ENCODE peak calls at places on chromosomes 3 and 15, in four cellular contexts. One of them, this sample, is unnamed.

GRCh38 chr3:169907944-169908343 is 3.4 kb upstream of the SAMD7 start:
- DNase-seq in left lung: no peak
- DNase-seq in activated naive CD8-positive, alpha-beta T cell treated with anti-CD3 and anti-CD28 coated beads, Interleukin-2, amount 50 U/mL, for 24 hours: no peak
- DNase-seq in stimulated activated CD4-positive, alpha-beta T cell treated with anti-CD3 and anti-CD28 coated beads, Interleukin-4, amount 100 ng/mL, for 1 hour: no peak
- DNase-seq in this sample: no peak

GRCh38 chr15:35505816-35506215 is 40.1 kb downstream of the DPH6 start:
- DNase-seq in stimulated activated CD4-positive, alpha-beta T cell treated with anti-CD3 and anti-CD28 coated beads, Interleukin-4, amount 100 ng/mL, for 1 hour: no peak
- DNase-seq in left lung: no peak
- DNase-seq in activated naive CD8-positive, alpha-beta T cell treated with anti-CD3 and anti-CD28 coated beads, Interleukin-2, amount 50 U/mL, for 24 hours: no peak
- DNase-seq in this sample: no peak

GRCh38 chr3:63519426-63519825 is 133.0 kb upstream of the SNTN start:
- DNase-seq in left lung: no peak
- DNase-seq in stimulated activated CD4-positive, alpha-beta T cell treated with anti-CD3 and anti-CD28 coated beads, Interleukin-4, amount 100 ng/mL, for 1 hour: no peak
- DNase-seq in activated naive CD8-positive, alpha-beta T cell treated with anti-CD3 and anti-CD28 coated beads, Interleukin-2, amount 50 U/mL, for 24 hours: no peak
- DNase-seq in this sample: no peak

GRCh38 chr3:168476360-168476980 is 380.7 kb upstream of the GOLIM4 start:
- DNase-seq in activated naive CD8-positive, alpha-beta T cell treated with anti-CD3 and anti-CD28 coated beads, Interleukin-2, amount 50 U/mL, for 24 hours: no peak
- DNase-seq in stimulated activated CD4-positive, alpha-beta T cell treated with anti-CD3 and anti-CD28 coated beads, Interleukin-4, amount 100 ng/mL, for 1 hour: no peak
- DNase-seq in left lung: no peak
- DNase-seq in this sample: no peak

GRCh38 chr3:106829206-106829605 is 548.0 kb upstream of the CCDC54 start:
- DNase-seq in activated naive CD8-positive, alpha-beta T cell treated with anti-CD3 and anti-CD28 coated beads, Interleukin-2, amount 50 U/mL, for 24 hours: no peak
- DNase-seq in left lung: no peak
- DNase-seq in stimulated activated CD4-positive, alpha-beta T cell treated with anti-CD3 and anti-CD28 coated beads, Interleukin-4, amount 100 ng/mL, for 1 hour: no peak
- DNase-seq in this sample: no peak

GRCh38 chr3:195863121-195864061 is 45.0 kb downstream of the TNK2 start:
- DNase-seq in stimulated activated CD4-positive, alpha-beta T cell treated with anti-CD3 and anti-CD28 coated beads, Interleukin-4, amount 100 ng/mL, for 1 hour: peak; percentile 73
- DNase-seq in left lung: peak; percentile 85
- DNase-seq in activated naive CD8-positive, alpha-beta T cell treated with anti-CD3 and anti-CD28 coated beads, Interleukin-2, amount 50 U/mL, for 24 hours: peak; percentile 77
- DNase-seq in this sample: peak; percentile 94

GRCh38 chr3:9765865-9766264 is 3.9 kb downstream of the CAMK1 start:
- DNase-seq in activated naive CD8-positive, alpha-beta T cell treated with anti-CD3 and anti-CD28 coated beads, Interleukin-2, amount 50 U/mL, for 24 hours: no peak
- DNase-seq in left lung: no peak
- DNase-seq in stimulated activated CD4-positive, alpha-beta T cell treated with anti-CD3 and anti-CD28 coated beads, Interleukin-4, amount 100 ng/mL, for 1 hour: no peak
- DNase-seq in this sample: no peak

GRCh38 chr15:59950603-59951388 is 53.3 kb upstream of the FOXB1 start:
- DNase-seq in activated naive CD8-positive, alpha-beta T cell treated with anti-CD3 and anti-CD28 coated beads, Interleukin-2, amount 50 U/mL, for 24 hours: no peak
- DNase-seq in stimulated activated CD4-positive, alpha-beta T cell treated with anti-CD3 and anti-CD28 coated beads, Interleukin-4, amount 100 ng/mL, for 1 hour: no peak
- DNase-seq in left lung: no peak
- DNase-seq in this sample: no peak

GRCh38 chr3:53255360-53255774 is 455 bp downstream of the TKT start:
- DNase-seq in left lung: no peak
- DNase-seq in activated naive CD8-positive, alpha-beta T cell treated with anti-CD3 and anti-CD28 coated beads, Interleukin-2, amount 50 U/mL, for 24 hours: peak; percentile 53
- DNase-seq in stimulated activated CD4-positive, alpha-beta T cell treated with anti-CD3 and anti-CD28 coated beads, Interleukin-4, amount 100 ng/mL, for 1 hour: peak; percentile 54
- DNase-seq in this sample: peak; percentile 79

GRCh38 chr3:23824699-23825444 is 19.1 kb downstream of the UBE2E1 start:
- DNase-seq in stimulated activated CD4-positive, alpha-beta T cell treated with anti-CD3 and anti-CD28 coated beads, Interleukin-4, amount 100 ng/mL, for 1 hour: no peak
- DNase-seq in left lung: no peak
- DNase-seq in activated naive CD8-positive, alpha-beta T cell treated with anti-CD3 and anti-CD28 coated beads, Interleukin-2, amount 50 U/mL, for 24 hours: no peak
- DNase-seq in this sample: no peak

GRCh38 chr15:60975203-60975602 is 253.9 kb downstream of the RORA start:
- DNase-seq in activated naive CD8-positive, alpha-beta T cell treated with anti-CD3 and anti-CD28 coated beads, Interleukin-2, amount 50 U/mL, for 24 hours: no peak
- DNase-seq in stimulated activated CD4-positive, alpha-beta T cell treated with anti-CD3 and anti-CD28 coated beads, Interleukin-4, amount 100 ng/mL, for 1 hour: no peak
- DNase-seq in left lung: no peak
- DNase-seq in this sample: no peak

GRCh38 chr3:79329154-79329553 is 438.6 kb downstream of the ROBO1 start:
- DNase-seq in stimulated activated CD4-positive, alpha-beta T cell treated with anti-CD3 and anti-CD28 coated beads, Interleukin-4, amount 100 ng/mL, for 1 hour: no peak
- DNase-seq in activated naive CD8-positive, alpha-beta T cell treated with anti-CD3 and anti-CD28 coated beads, Interleukin-2, amount 50 U/mL, for 24 hours: no peak
- DNase-seq in left lung: no peak
- DNase-seq in this sample: no peak

GRCh38 chr3:50572801-50573371 is 3.6 kb downstream of the HEMK1 start:
- DNase-seq in left lung: no peak
- DNase-seq in stimulated activated CD4-positive, alpha-beta T cell treated with anti-CD3 and anti-CD28 coated beads, Interleukin-4, amount 100 ng/mL, for 1 hour: peak; percentile 36
- DNase-seq in activated naive CD8-positive, alpha-beta T cell treated with anti-CD3 and anti-CD28 coated beads, Interleukin-2, amount 50 U/mL, for 24 hours: peak; percentile 69
- DNase-seq in this sample: no peak

GRCh38 chr3:47578119-47578630 is 490 bp downstream of the CSPG5 start:
- DNase-seq in stimulated activated CD4-positive, alpha-beta T cell treated with anti-CD3 and anti-CD28 coated beads, Interleukin-4, amount 100 ng/mL, for 1 hour: peak; percentile 38
- DNase-seq in activated naive CD8-positive, alpha-beta T cell treated with anti-CD3 and anti-CD28 coated beads, Interleukin-2, amount 50 U/mL, for 24 hours: peak; percentile 40
- DNase-seq in left lung: peak; percentile 44
- DNase-seq in this sample: peak; percentile 77

GRCh38 chr3:4656059-4656458 is 162.9 kb downstream of the ITPR1 start:
- DNase-seq in stimulated activated CD4-positive, alpha-beta T cell treated with anti-CD3 and anti-CD28 coated beads, Interleukin-4, amount 100 ng/mL, for 1 hour: no peak
- DNase-seq in left lung: peak; percentile 53
- DNase-seq in activated naive CD8-positive, alpha-beta T cell treated with anti-CD3 and anti-CD28 coated beads, Interleukin-2, amount 50 U/mL, for 24 hours: no peak
- DNase-seq in this sample: peak; percentile 67

GRCh38 chr3:79351693-79352092 is 416.1 kb downstream of the ROBO1 start:
- DNase-seq in stimulated activated CD4-positive, alpha-beta T cell treated with anti-CD3 and anti-CD28 coated beads, Interleukin-4, amount 100 ng/mL, for 1 hour: no peak
- DNase-seq in left lung: no peak
- DNase-seq in activated naive CD8-positive, alpha-beta T cell treated with anti-CD3 and anti-CD28 coated beads, Interleukin-2, amount 50 U/mL, for 24 hours: no peak
- DNase-seq in this sample: no peak

GRCh38 chr15:80234883-80235282 is 17.1 kb downstream of the CTXND1 start:
- DNase-seq in activated naive CD8-positive, alpha-beta T cell treated with anti-CD3 and anti-CD28 coated beads, Interleukin-2, amount 50 U/mL, for 24 hours: peak; percentile 43
- DNase-seq in left lung: no peak
- DNase-seq in stimulated activated CD4-positive, alpha-beta T cell treated with anti-CD3 and anti-CD28 coated beads, Interleukin-4, amount 100 ng/mL, for 1 hour: peak; percentile 45
- DNase-seq in this sample: no peak

GRCh38 chr3:124559650-124560405 is 170.4 kb upstream of the UMPS start:
- DNase-seq in stimulated activated CD4-positive, alpha-beta T cell treated with anti-CD3 and anti-CD28 coated beads, Interleukin-4, amount 100 ng/mL, for 1 hour: peak; percentile 47
- DNase-seq in left lung: peak; percentile 54
- DNase-seq in activated naive CD8-positive, alpha-beta T cell treated with anti-CD3 and anti-CD28 coated beads, Interleukin-2, amount 50 U/mL, for 24 hours: peak; percentile 63
- DNase-seq in this sample: peak; percentile 67

GRCh38 chr15:42033214-42033873 is 12.5 kb upstream of the PLA2G4E start:
- DNase-seq in left lung: no peak
- DNase-seq in activated naive CD8-positive, alpha-beta T cell treated with anti-CD3 and anti-CD28 coated beads, Interleukin-2, amount 50 U/mL, for 24 hours: no peak
- DNase-seq in stimulated activated CD4-positive, alpha-beta T cell treated with anti-CD3 and anti-CD28 coated beads, Interleukin-4, amount 100 ng/mL, for 1 hour: no peak
- DNase-seq in this sample: no peak

GRCh38 chr3:71641669-71642068 is 58.1 kb upstream of the FOXP1 start:
- DNase-seq in activated naive CD8-positive, alpha-beta T cell treated with anti-CD3 and anti-CD28 coated beads, Interleukin-2, amount 50 U/mL, for 24 hours: no peak
- DNase-seq in stimulated activated CD4-positive, alpha-beta T cell treated with anti-CD3 and anti-CD28 coated beads, Interleukin-4, amount 100 ng/mL, for 1 hour: no peak
- DNase-seq in left lung: no peak
- DNase-seq in this sample: no peak

GRCh38 chr3:141795719-141796435 is 32.7 kb downstream of the GRK7 start:
- DNase-seq in activated naive CD8-positive, alpha-beta T cell treated with anti-CD3 and anti-CD28 coated beads, Interleukin-2, amount 50 U/mL, for 24 hours: peak; percentile 53
- DNase-seq in stimulated activated CD4-positive, alpha-beta T cell treated with anti-CD3 and anti-CD28 coated beads, Interleukin-4, amount 100 ng/mL, for 1 hour: peak; percentile 16
- DNase-seq in left lung: peak; percentile 65
- DNase-seq in this sample: peak; percentile 85

GRCh38 chr15:96230557-96231181 is 99.8 kb upstream of the NR2F2 start:
- DNase-seq in stimulated activated CD4-positive, alpha-beta T cell treated with anti-CD3 and anti-CD28 coated beads, Interleukin-4, amount 100 ng/mL, for 1 hour: no peak
- DNase-seq in left lung: no peak
- DNase-seq in activated naive CD8-positive, alpha-beta T cell treated with anti-CD3 and anti-CD28 coated beads, Interleukin-2, amount 50 U/mL, for 24 hours: no peak
- DNase-seq in this sample: no peak

GRCh38 chr3:30597131-30597768 is 9.2 kb upstream of the TGFBR2 start:
- DNase-seq in stimulated activated CD4-positive, alpha-beta T cell treated with anti-CD3 and anti-CD28 coated beads, Interleukin-4, amount 100 ng/mL, for 1 hour: no peak
- DNase-seq in activated naive CD8-positive, alpha-beta T cell treated with anti-CD3 and anti-CD28 coated beads, Interleukin-2, amount 50 U/mL, for 24 hours: no peak
- DNase-seq in left lung: no peak
- DNase-seq in this sample: no peak

GRCh38 chr3:123678108-123678511 is 93.3 kb upstream of the HACD2 start:
- DNase-seq in activated naive CD8-positive, alpha-beta T cell treated with anti-CD3 and anti-CD28 coated beads, Interleukin-2, amount 50 U/mL, for 24 hours: no peak
- DNase-seq in stimulated activated CD4-positive, alpha-beta T cell treated with anti-CD3 and anti-CD28 coated beads, Interleukin-4, amount 100 ng/mL, for 1 hour: no peak
- DNase-seq in left lung: no peak
- DNase-seq in this sample: no peak

GRCh38 chr15:59352189-59352588 is 20.5 kb downstream of the MYO1E start:
- DNase-seq in activated naive CD8-positive, alpha-beta T cell treated with anti-CD3 and anti-CD28 coated beads, Interleukin-2, amount 50 U/mL, for 24 hours: no peak
- DNase-seq in stimulated activated CD4-positive, alpha-beta T cell treated with anti-CD3 and anti-CD28 coated beads, Interleukin-4, amount 100 ng/mL, for 1 hour: no peak
- DNase-seq in left lung: no peak
- DNase-seq in this sample: no peak

GRCh38 chr3:101676219-101676764 is 640 bp downstream of the ZBTB11 start:
- DNase-seq in left lung: peak; percentile 97
- DNase-seq in activated naive CD8-positive, alpha-beta T cell treated with anti-CD3 and anti-CD28 coated beads, Interleukin-2, amount 50 U/mL, for 24 hours: peak; percentile 97
- DNase-seq in stimulated activated CD4-positive, alpha-beta T cell treated with anti-CD3 and anti-CD28 coated beads, Interleukin-4, amount 100 ng/mL, for 1 hour: peak; percentile 96
- DNase-seq in this sample: peak; percentile 98

GRCh38 chr3:24545917-24546316 is 51.3 kb upstream of the THRB start:
- DNase-seq in stimulated activated CD4-positive, alpha-beta T cell treated with anti-CD3 and anti-CD28 coated beads, Interleukin-4, amount 100 ng/mL, for 1 hour: no peak
- DNase-seq in activated naive CD8-positive, alpha-beta T cell treated with anti-CD3 and anti-CD28 coated beads, Interleukin-2, amount 50 U/mL, for 24 hours: no peak
- DNase-seq in left lung: peak; percentile 38
- DNase-seq in this sample: no peak

GRCh38 chr3:119346076-119346496 is 51.9 kb downstream of the ARHGAP31 start:
- DNase-seq in left lung: no peak
- DNase-seq in activated naive CD8-positive, alpha-beta T cell treated with anti-CD3 and anti-CD28 coated beads, Interleukin-2, amount 50 U/mL, for 24 hours: no peak
- DNase-seq in stimulated activated CD4-positive, alpha-beta T cell treated with anti-CD3 and anti-CD28 coated beads, Interleukin-4, amount 100 ng/mL, for 1 hour: no peak
- DNase-seq in this sample: no peak

GRCh38 chr15:55796321-55796965 is 53.5 kb upstream of the PRTG start:
- DNase-seq in stimulated activated CD4-positive, alpha-beta T cell treated with anti-CD3 and anti-CD28 coated beads, Interleukin-4, amount 100 ng/mL, for 1 hour: no peak
- DNase-seq in activated naive CD8-positive, alpha-beta T cell treated with anti-CD3 and anti-CD28 coated beads, Interleukin-2, amount 50 U/mL, for 24 hours: no peak
- DNase-seq in left lung: no peak
- DNase-seq in this sample: no peak

GRCh38 chr3:163671201-163671600 is 1407.1 kb downstream of the SI start:
- DNase-seq in stimulated activated CD4-positive, alpha-beta T cell treated with anti-CD3 and anti-CD28 coated beads, Interleukin-4, amount 100 ng/mL, for 1 hour: no peak
- DNase-seq in left lung: no peak
- DNase-seq in activated naive CD8-positive, alpha-beta T cell treated with anti-CD3 and anti-CD28 coated beads, Interleukin-2, amount 50 U/mL, for 24 hours: no peak
- DNase-seq in this sample: no peak

GRCh38 chr15:62617741-62618140 is 424.8 kb upstream of the TPM1 start:
- DNase-seq in left lung: no peak
- DNase-seq in stimulated activated CD4-positive, alpha-beta T cell treated with anti-CD3 and anti-CD28 coated beads, Interleukin-4, amount 100 ng/mL, for 1 hour: no peak
- DNase-seq in activated naive CD8-positive, alpha-beta T cell treated with anti-CD3 and anti-CD28 coated beads, Interleukin-2, amount 50 U/mL, for 24 hours: no peak
- DNase-seq in this sample: no peak

GRCh38 chr3:13852638-13853009 is 27.2 kb downstream of the WNT7A start:
- DNase-seq in activated naive CD8-positive, alpha-beta T cell treated with anti-CD3 and anti-CD28 coated beads, Interleukin-2, amount 50 U/mL, for 24 hours: peak; percentile 25
- DNase-seq in stimulated activated CD4-positive, alpha-beta T cell treated with anti-CD3 and anti-CD28 coated beads, Interleukin-4, amount 100 ng/mL, for 1 hour: no peak
- DNase-seq in left lung: no peak
- DNase-seq in this sample: no peak

GRCh38 chr3:58688563-58688962 is 22.0 kb upstream of the FAM3D start:
- DNase-seq in left lung: no peak
- DNase-seq in activated naive CD8-positive, alpha-beta T cell treated with anti-CD3 and anti-CD28 coated beads, Interleukin-2, amount 50 U/mL, for 24 hours: no peak
- DNase-seq in stimulated activated CD4-positive, alpha-beta T cell treated with anti-CD3 and anti-CD28 coated beads, Interleukin-4, amount 100 ng/mL, for 1 hour: no peak
- DNase-seq in this sample: no peak

This sample was measured in upper lobe of right lung.